ENCODE peak calls at places on chromosomes 11 and 22, in eight cellular contexts. One of them, this sample, is unnamed.
A peak's percentile ranks its signal among the peaks of the same experiment; 100 is the strongest.

GRCh38 chr22:27780161-27780575 is 21.4 kb downstream of the MN1 start:
- DNase-seq in EH: peak; percentile 17
- DNase-seq in activated CD4-positive, alpha-beta T cell treated with anti-CD3 and anti-CD28 coated beads, Interleukin-2, amount 50 U/mL, for 4 hours: no peak
- DNase-seq in SHP77: no peak
- DNase-seq in NCI-H2081: no peak
- DNase-seq in tibial nerve: no peak
- DNase-seq in AG08396: no peak
- DNase-seq in PC-3: no peak
- DNase-seq in this sample: peak; percentile 20

GRCh38 chr11:60919320-60919719 is 4.9 kb upstream of the TMEM132A start:
- DNase-seq in EH: peak; percentile 15
- DNase-seq in activated CD4-positive, alpha-beta T cell treated with anti-CD3 and anti-CD28 coated beads, Interleukin-2, amount 50 U/mL, for 4 hours: no peak
- DNase-seq in SHP77: no peak
- DNase-seq in NCI-H2081: no peak
- DNase-seq in tibial nerve: no peak
- DNase-seq in AG08396: no peak
- DNase-seq in PC-3: no peak
- DNase-seq in this sample: no peak

GRCh38 chr11:61718613-61719302 is 33.7 kb upstream of the MYRF start:
- DNase-seq in EH: peak; percentile 83
- DNase-seq in activated CD4-positive, alpha-beta T cell treated with anti-CD3 and anti-CD28 coated beads, Interleukin-2, amount 50 U/mL, for 4 hours: no peak
- DNase-seq in SHP77: no peak
- DNase-seq in NCI-H2081: no peak
- DNase-seq in tibial nerve: no peak
- DNase-seq in AG08396: peak; percentile 89
- DNase-seq in PC-3: no peak
- DNase-seq in this sample: peak; percentile 69

GRCh38 chr22:29503811-29504372 is 23.9 kb downstream of the NEFH start:
- DNase-seq in EH: peak; percentile 89
- DNase-seq in activated CD4-positive, alpha-beta T cell treated with anti-CD3 and anti-CD28 coated beads, Interleukin-2, amount 50 U/mL, for 4 hours: no peak
- DNase-seq in SHP77: no peak
- DNase-seq in NCI-H2081: no peak
- DNase-seq in tibial nerve: peak; percentile 22
- DNase-seq in AG08396: peak; percentile 71
- DNase-seq in PC-3: peak; percentile 17
- DNase-seq in this sample: peak; percentile 88

GRCh38 chr11:2399488-2400068 is 972 bp upstream of the TSSC4 start:
- DNase-seq in EH: no peak
- DNase-seq in activated CD4-positive, alpha-beta T cell treated with anti-CD3 and anti-CD28 coated beads, Interleukin-2, amount 50 U/mL, for 4 hours: no peak
- DNase-seq in SHP77: no peak
- DNase-seq in NCI-H2081: no peak
- DNase-seq in tibial nerve: no peak
- DNase-seq in AG08396: no peak
- DNase-seq in PC-3: no peak
- DNase-seq in this sample: peak; percentile 23

GRCh38 chr11:17740649-17741235 is 6.2 kb downstream of the KCNC1 start:
- DNase-seq in EH: no peak
- DNase-seq in activated CD4-positive, alpha-beta T cell treated with anti-CD3 and anti-CD28 coated beads, Interleukin-2, amount 50 U/mL, for 4 hours: no peak
- DNase-seq in SHP77: no peak
- DNase-seq in NCI-H2081: no peak
- DNase-seq in tibial nerve: no peak
- DNase-seq in AG08396: no peak
- DNase-seq in PC-3: no peak
- DNase-seq in this sample: no peak

GRCh38 chr11:116694815-116695590 is 77.8 kb downstream of the BUD13 start:
- DNase-seq in EH: no peak
- DNase-seq in activated CD4-positive, alpha-beta T cell treated with anti-CD3 and anti-CD28 coated beads, Interleukin-2, amount 50 U/mL, for 4 hours: no peak
- DNase-seq in SHP77: no peak
- DNase-seq in NCI-H2081: no peak
- DNase-seq in tibial nerve: no peak
- DNase-seq in AG08396: no peak
- DNase-seq in PC-3: peak; percentile 89
- DNase-seq in this sample: no peak

GRCh38 chr11:123494195-123495050 is 64.4 kb downstream of the GRAMD1B start:
- DNase-seq in EH: peak; percentile 78
- DNase-seq in activated CD4-positive, alpha-beta T cell treated with anti-CD3 and anti-CD28 coated beads, Interleukin-2, amount 50 U/mL, for 4 hours: no peak
- DNase-seq in SHP77: no peak
- DNase-seq in NCI-H2081: no peak
- DNase-seq in tibial nerve: no peak
- DNase-seq in AG08396: no peak
- DNase-seq in PC-3: no peak
- DNase-seq in this sample: no peak

GRCh38 chr22:39003165-39003638 is 10.9 kb upstream of the APOBEC3C start:
- DNase-seq in EH: peak; percentile 90
- DNase-seq in activated CD4-positive, alpha-beta T cell treated with anti-CD3 and anti-CD28 coated beads, Interleukin-2, amount 50 U/mL, for 4 hours: peak; percentile 60
- DNase-seq in SHP77: peak; percentile 41
- DNase-seq in NCI-H2081: no peak
- DNase-seq in tibial nerve: peak; percentile 70
- DNase-seq in AG08396: peak; percentile 88
- DNase-seq in PC-3: peak; percentile 90
- DNase-seq in this sample: peak; percentile 88

GRCh38 chr11:10936999-10937398 is 79.1 kb upstream of the ZBED5 start:
- DNase-seq in EH: no peak
- DNase-seq in activated CD4-positive, alpha-beta T cell treated with anti-CD3 and anti-CD28 coated beads, Interleukin-2, amount 50 U/mL, for 4 hours: no peak
- DNase-seq in SHP77: no peak
- DNase-seq in NCI-H2081: no peak
- DNase-seq in tibial nerve: no peak
- DNase-seq in AG08396: no peak
- DNase-seq in PC-3: no peak
- DNase-seq in this sample: no peak

GRCh38 chr11:1703146-1703545 is 6.2 kb downstream of the KRTAP5-6 start:
- DNase-seq in EH: no peak
- DNase-seq in activated CD4-positive, alpha-beta T cell treated with anti-CD3 and anti-CD28 coated beads, Interleukin-2, amount 50 U/mL, for 4 hours: no peak
- DNase-seq in SHP77: no peak
- DNase-seq in NCI-H2081: no peak
- DNase-seq in tibial nerve: no peak
- DNase-seq in AG08396: no peak
- DNase-seq in PC-3: no peak
- DNase-seq in this sample: no peak

GRCh38 chr11:105070221-105070789 is 25.2 kb upstream of the CARD16 start:
- DNase-seq in EH: no peak
- DNase-seq in activated CD4-positive, alpha-beta T cell treated with anti-CD3 and anti-CD28 coated beads, Interleukin-2, amount 50 U/mL, for 4 hours: no peak
- DNase-seq in SHP77: no peak
- DNase-seq in NCI-H2081: no peak
- DNase-seq in tibial nerve: no peak
- DNase-seq in AG08396: no peak
- DNase-seq in PC-3: peak; percentile 19
- DNase-seq in this sample: no peak

This sample was measured in fibroblast of villous mesenchyme.